ENCODE peak calls at places on chromosomes 16 and 17, in seven cellular contexts. S, X, U, N, C, A and W are unnamed samples.

GRCh38 chr17:8080799-8081219 is 6.7 kb downstream of the ALOX12B start:
- DNase-seq in C (no peak), A (no peak), N (no peak), X (no peak), U (no peak), S (no peak), W (no peak)

GRCh38 chr16:3017806-3018506 is at the start of gene CLDN6:
- DNase-seq in N (peak; percentile 45), S (no peak), A (no peak), X (peak; percentile 15), U (no peak), C (no peak), W (peak; percentile 42)

GRCh38 chr16:87169509-87169985 is 147.6 kb downstream of the C16orf95 start:
- DNase-seq in U (no peak), A (no peak), C (no peak), S (no peak), X (no peak), N (no peak), W (no peak)

GRCh38 chr17:57811633-57812280 is 38.1 kb downstream of the MRPS23 start:
- DNase-seq in A (no peak), N (no peak), S (no peak), U (no peak), C (no peak), X (no peak), W (no peak)

GRCh38 chr16:20391045-20391444 is 13.5 kb downstream of the PDILT start:
- DNase-seq in N (no peak), S (no peak), X (no peak), C (no peak), U (no peak), A (no peak), W (no peak)

GRCh38 chr16:31148896-31149295 is 970 bp downstream of the PRSS36 start:
- DNase-seq in N (no peak), S (no peak), C (no peak), X (no peak), U (no peak), A (no peak), W (no peak)

GRCh38 chr17:32566303-32566702 is 79.5 kb downstream of the CDK5R1 start:
- DNase-seq in S (no peak), U (no peak), X (no peak), A (no peak), C (no peak), N (no peak), W (no peak)

GRCh38 chr17:74351552-74352210 is 10.0 kb downstream of the BTBD17 start:
- DNase-seq in X (no peak), A (no peak), C (peak; percentile 20), U (no peak), N (no peak), S (no peak), W (no peak)

GRCh38 chr17:10114931-10115535 is 83.4 kb downstream of the GAS7 start:
- DNase-seq in A (peak; percentile 76), C (peak; percentile 90), S (peak; percentile 96), N (peak; percentile 71), U (peak; percentile 99), X (peak; percentile 4), W (peak; percentile 79)

GRCh38 chr17:13102477-13102876 is 84.7 kb upstream of the ELAC2 start:
- DNase-seq in U (no peak), A (no peak), C (no peak), S (no peak), X (no peak), N (no peak), W (no peak)

GRCh38 chr16:84303516-84303915 is 8.8 kb downstream of the WFDC1 start:
- DNase-seq in C (no peak), S (no peak), X (no peak), U (no peak), N (no peak), A (no peak), W (no peak)

GRCh38 chr17:75842963-75843576 is 1.1 kb downstream of the UNC13D start:
- DNase-seq in U (no peak), N (no peak), X (no peak), C (no peak), A (no peak), S (no peak), W (no peak)

GRCh38 chr16:70691223-70692129 is 5.6 kb upstream of the MTSS2 start:
- DNase-seq in U (peak; percentile 99), X (no peak), C (no peak), S (peak; percentile 88), A (no peak), N (peak; percentile 60), W (no peak)

GRCh38 chr16:7755347-7755746 is 422.7 kb downstream of the RBFOX1 start:
- DNase-seq in C (no peak), U (no peak), A (no peak), N (no peak), X (no peak), S (no peak), W (no peak)

GRCh38 chr17:64635647-64636305 is 26.3 kb downstream of the SMURF2 start:
- DNase-seq in N (no peak), C (no peak), X (no peak), S (no peak), A (no peak), U (peak; percentile 51), W (no peak)

GRCh38 chr16:29757950-29758466 is 12.2 kb upstream of the C16orf54 start:
- DNase-seq in C (no peak), N (no peak), A (no peak), X (no peak), U (peak; percentile 53), S (no peak), W (no peak)

GRCh38 chr17:7612294-7612640 is 2.4 kb downstream of the FXR2 start:
- DNase-seq in X (no peak), N (no peak), S (no peak), C (no peak), A (no peak), U (no peak), W (no peak)

GRCh38 chr17:63125987-63126386 is 160.0 kb downstream of the TANC2 start:
- DNase-seq in N (no peak), U (no peak), S (no peak), C (no peak), X (no peak), A (no peak), W (no peak)

GRCh38 chr17:61733021-61733420 is 130.3 kb downstream of the BRIP1 start:
- DNase-seq in S (no peak), C (no peak), N (no peak), X (no peak), U (no peak), A (no peak), W (no peak)
- H3K9me3 ChIP-seq in S (peaks cover 4% of the 10 kb centered on the region), C (no peaks in the 10 kb centered on the region), N (no peaks in the 10 kb centered on the region), X (peaks cover 13% of the 10 kb centered on the region), U (peaks cover 6% of the 10 kb centered on the region), A (no peaks in the 10 kb centered on the region), W (no peaks in the 10 kb centered on the region)

GRCh38 chr17:66655461-66655860 is 179.5 kb upstream of the CACNG5 start:
- DNase-seq in C (no peak), X (no peak), U (no peak), S (no peak), N (no peak), A (no peak), W (no peak)

GRCh38 chr17:66654341-66654740 is 180.6 kb upstream of the CACNG5 start:
- DNase-seq in S (no peak), X (no peak), A (no peak), U (peak; percentile 51), N (no peak), C (peak; percentile 17), W (no peak)

GRCh38 chr17:66652840-66653507 is 181.9 kb upstream of the CACNG5 start:
- DNase-seq in C (no peak), A (no peak), S (no peak), U (peak; percentile 59), X (no peak), N (no peak), W (no peak)

GRCh38 chr17:66655861-66656260 is 179.1 kb upstream of the CACNG5 start:
- DNase-seq in C (no peak), X (no peak), S (no peak), U (peak; percentile 32), N (no peak), A (no peak), W (no peak)

GRCh38 chr17:66654764-66655163 is 180.2 kb upstream of the CACNG5 start:
- DNase-seq in A (no peak), S (no peak), C (no peak), X (no peak), N (no peak), U (no peak), W (no peak)
- H3K4me3 ChIP-seq in A (no peak overlapping the region), S (no peak overlapping the region), C (no peak overlapping the region), X (no peak overlapping the region), N (no peak overlapping the region), U (peak overlapping the region; percentile 25), W (no peak overlapping the region)

GRCh38 chr16:35234679-35235078 is 1775.3 kb downstream of the TP53TG3F start:
- DNase-seq in U (no peak), N (no peak), A (no peak), C (no peak), S (no peak), X (no peak), W (no peak)
- H3K9me3 ChIP-seq in U (no peaks in the 10 kb centered on the region), N (no peaks in the 10 kb centered on the region), A (no peaks in the 10 kb centered on the region), C (no peaks in the 10 kb centered on the region), S (no peaks in the 10 kb centered on the region), X (no peaks in the 10 kb centered on the region), W (no peaks in the 10 kb centered on the region)

GRCh38 chr16:4272114-4272954 is 489 bp downstream of the TFAP4 start:
- DNase-seq in A (peak; percentile 32), N (peak; percentile 53), X (peak; percentile 72), U (peak; percentile 65), S (peak; percentile 79), C (peak; percentile 59), W (peak; percentile 31)

GRCh38 chr16:4271176-4272113 is 1.4 kb downstream of the TFAP4 start:
- DNase-seq in C (peak; percentile 98), U (peak; percentile 94), N (peak; percentile 94), S (peak; percentile 96), X (peak; percentile 94), A (peak; percentile 82), W (peak; percentile 89)

GRCh38 chr16:4266372-4266771 is 6.5 kb downstream of the TFAP4 start:
- DNase-seq in U (no peak), C (peak; percentile 59), S (no peak), A (no peak), N (no peak), X (peak; percentile 49), W (no peak)

GRCh38 chr16:4270595-4270994 is 2.2 kb downstream of the TFAP4 start:
- DNase-seq in N (no peak), X (no peak), A (no peak), U (no peak), C (no peak), S (no peak), W (no peak)

DNA sequence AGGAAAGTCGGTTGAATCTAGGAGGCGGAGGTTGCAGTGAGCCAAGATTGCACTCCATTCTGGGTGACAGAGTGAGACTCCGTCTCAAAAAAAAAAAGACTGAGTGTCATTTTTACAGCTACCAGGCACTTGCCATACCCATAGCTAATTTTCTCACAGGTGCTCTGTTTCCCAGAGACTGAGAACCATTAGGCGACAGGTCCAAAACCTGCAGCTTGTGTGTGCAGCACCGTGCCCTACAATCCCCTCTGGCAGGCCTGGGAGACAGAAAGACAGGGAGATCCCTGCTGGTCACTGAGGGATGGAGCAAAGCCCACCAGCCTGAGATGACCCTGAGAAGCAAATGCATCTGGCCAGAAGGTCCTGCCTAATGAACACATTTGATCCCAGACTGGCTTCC is 2.7 kb downstream of the TFAP4 start:
- DNase-seq in S (no peak), C (no peak), A (no peak), X (no peak), N (peak; percentile 56), U (no peak), W (no peak)
- H3K4me3 ChIP-seq in S (peak overlapping the region; percentile 73), C (no peak overlapping the region), A (no peak overlapping the region), X (peak overlapping the region; percentile 83), N (no peak overlapping the region), U (no peak overlapping the region), W (no peak overlapping the region)

GRCh38 chr16:15980329-15980728 is 30.9 kb downstream of the ABCC1 start:
- DNase-seq in U (no peak), C (no peak), S (no peak), A (no peak), X (no peak), N (no peak), W (no peak)
- H3K9me3 ChIP-seq in U (peaks cover 8% of the 10 kb centered on the region), C (no peaks in the 10 kb centered on the region), S (no peaks in the 10 kb centered on the region), A (peaks cover 11% of the 10 kb centered on the region), X (peaks cover 66% of the 10 kb centered on the region), N (no peaks in the 10 kb centered on the region), W (peaks cover 5% of the 10 kb centered on the region)